ENCODE peak calls at places on chromosomes 5 and 9, in four cellular contexts. Y is WERI-Rb-1, I is astrocyte of the spinal cord, L is bronchial epithelial cell. C is an unnamed sample.

GRCh38 chr5:16492398-16493175 is 27.0 kb upstream of the ZNF622 start:
- DNase-seq in Y (peak), I (peak), L (peak), C (peak)

GRCh38 chr5:135545115-135545514 is 9.4 kb upstream of the NEUROG1 start:
- DNase-seq in Y (peak), I (no peak), L (no peak), C (no peak)

GRCh38 chr5:94745786-94746730 is 127.6 kb downstream of the SLF1 start:
- DNase-seq in Y (no peak), I (no peak), L (peak), C (peak)

GRCh38 chr5:89968870-89969472 is 440.6 kb downstream of the CETN3 start:
- DNase-seq in Y (no peak), I (peak), L (no peak), C (no peak)

GRCh38 chr9:129253820-129254381 is 75.8 kb upstream of the IER5L start:
- DNase-seq in Y (no peak), I (peak), L (no peak), C (no peak)

GRCh38 chr9:17065062-17065461 is 69.8 kb upstream of the CNTLN start:
- DNase-seq in Y (no peak), I (peak), L (peak), C (no peak)

GRCh38 chr5:124596595-124597388 is 149.6 kb downstream of the ZNF608 start:
- DNase-seq in Y (no peak), I (peak), L (peak), C (peak)

GRCh38 chr5:9774472-9775079 is 144.4 kb upstream of the TAS2R1 start:
- DNase-seq in Y (peak), I (peak), L (peak), C (no peak)

GRCh38 chr9:105877719-105878118 is 183.4 kb downstream of the TMEM38B start:
- DNase-seq in Y (no peak), I (no peak), L (no peak), C (no peak)

GRCh38 chr5:125232779-125233230 is 486.4 kb upstream of the ZNF608 start:
- DNase-seq in Y (no peak), I (peak), L (no peak), C (no peak)

GRCh38 chr5:147216552-147217154 is 18.2 kb upstream of the STK32A start:
- DNase-seq in Y (no peak), I (peak), L (peak), C (no peak)

GRCh38 chr9:85212887-85213286 is 528.9 kb downstream of the AGTPBP1 start:
- DNase-seq in Y (no peak), I (peak), L (peak), C (peak)

GRCh38 chr5:160278356-160278755 is 34.0 kb downstream of the CCNJL start:
- DNase-seq in Y (peak), I (no peak), L (no peak), C (no peak)

GRCh38 chr9:18018661-18019060 is 439.8 kb downstream of the SH3GL2 start:
- DNase-seq in Y (no peak), I (no peak), L (no peak), C (no peak)

GRCh38 chr9:103245369-103245768 is 250.2 kb downstream of the CYLC2 start:
- DNase-seq in Y (no peak), I (no peak), L (peak), C (no peak)

GRCh38 chr5:135153259-135153658 is 119.2 kb upstream of the PITX1 start:
- DNase-seq in Y (no peak), I (no peak), L (no peak), C (no peak)

GRCh38 chr5:39223568-39224156 is 4.3 kb upstream of the FYB1 start:
- DNase-seq in Y (no peak), I (no peak), L (no peak), C (no peak)

GRCh38 chr9:38068616-38068865 is 486 bp downstream of the SHB start:
- DNase-seq in Y (peak), I (peak), L (no peak), C (no peak)

DNA sequence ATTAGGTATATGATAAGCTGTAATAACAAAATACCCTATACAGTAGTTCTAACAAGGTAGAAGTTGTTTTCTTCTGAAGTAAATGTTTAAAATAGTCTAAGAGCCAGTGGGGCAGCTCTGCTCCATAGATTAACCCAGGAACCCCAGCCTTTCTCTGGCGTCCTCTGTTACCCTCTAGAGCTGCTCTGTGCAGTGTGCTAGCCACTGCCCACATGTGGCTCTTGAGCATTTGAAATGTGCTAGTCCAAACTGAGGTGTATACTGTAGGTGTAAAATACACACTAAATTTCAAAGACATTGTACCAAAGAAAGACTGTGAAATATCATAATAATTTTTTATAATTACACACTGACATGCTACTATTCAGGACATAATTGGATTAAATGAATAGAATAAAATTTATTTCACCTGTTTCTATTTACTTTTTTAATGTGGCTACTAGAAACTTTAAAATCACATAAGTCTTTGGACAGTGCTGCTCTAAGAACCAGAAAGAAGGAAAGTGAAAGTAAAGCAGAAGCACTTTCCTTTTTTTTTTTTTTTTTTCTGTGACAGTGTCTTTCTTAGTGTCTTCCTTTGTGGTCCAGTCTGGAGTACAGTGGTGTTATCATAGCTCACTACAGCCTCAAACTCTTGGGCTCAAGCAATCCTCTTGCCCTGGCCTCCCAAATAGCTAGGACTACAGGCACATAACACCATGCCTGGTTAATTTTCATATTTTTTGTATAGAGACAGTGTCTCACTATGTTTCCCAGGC is 39.3 kb downstream of the RAI14 start:
- DNase-seq in Y (no peak), I (no peak), L (no peak), C (no peak)
- H3K4me3 ChIP-seq in Y (no peak), I (no peak), L (no peak), C (no peak)

GRCh38 chr5:158677490-158677838 is 422.3 kb downstream of the EBF1 start:
- DNase-seq in Y (no peak), I (no peak), L (no peak), C (no peak)

GRCh38 chr5:158679221-158679641 is 420.5 kb downstream of the EBF1 start:
- DNase-seq in Y (peak), I (no peak), L (no peak), C (no peak)

GRCh38 chr5:158682631-158683030 is 417.1 kb downstream of the EBF1 start:
- DNase-seq in Y (no peak), I (no peak), L (no peak), C (no peak)

DNA sequence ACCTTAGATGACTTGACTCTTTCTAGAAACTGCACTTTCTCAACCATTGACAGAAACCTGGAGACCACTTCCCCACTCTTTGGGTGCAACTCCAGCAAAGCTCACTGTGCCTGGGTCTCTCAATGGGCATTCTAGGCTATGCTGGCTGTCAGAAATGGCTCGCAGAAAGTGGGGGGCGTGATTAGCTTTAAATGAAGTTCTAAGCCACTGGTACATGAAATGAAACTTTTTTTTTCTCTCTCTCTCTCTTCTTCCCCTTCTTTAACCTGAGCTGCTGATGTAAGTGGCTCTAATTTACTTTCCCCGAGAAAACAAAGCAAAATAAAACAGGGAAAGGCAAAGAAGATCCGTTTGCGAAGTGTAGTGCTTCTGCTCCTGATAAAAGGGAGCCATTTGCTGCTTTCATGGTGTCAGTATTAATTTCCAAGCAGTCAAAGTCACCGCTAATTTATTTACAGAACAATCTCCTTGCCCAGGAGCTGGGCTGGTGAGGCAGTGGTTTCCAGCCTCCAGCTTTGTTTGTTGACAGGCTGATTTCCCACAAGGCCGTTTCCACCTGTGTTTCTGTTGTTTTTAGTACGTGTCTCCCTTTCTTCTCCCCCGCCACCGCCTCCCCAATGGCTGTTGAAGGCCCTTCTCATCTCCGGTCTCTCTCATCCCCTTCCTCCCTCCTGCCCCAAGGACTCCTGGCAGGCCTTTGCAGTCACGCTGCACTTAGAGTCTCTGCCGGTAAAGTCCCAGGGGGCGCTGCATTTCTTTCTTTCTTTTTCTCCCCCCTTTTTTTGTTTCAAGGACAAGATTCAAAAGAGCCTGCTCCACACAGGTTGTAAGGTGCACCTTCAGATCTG is 422.9 kb downstream of the EBF1 start:
- DNase-seq in Y (peak), I (no peak), L (no peak), C (no peak)
- TF ChIP-seq CTCF in Y (peak), I (no peak), L (no peak), C (peak)

DNA sequence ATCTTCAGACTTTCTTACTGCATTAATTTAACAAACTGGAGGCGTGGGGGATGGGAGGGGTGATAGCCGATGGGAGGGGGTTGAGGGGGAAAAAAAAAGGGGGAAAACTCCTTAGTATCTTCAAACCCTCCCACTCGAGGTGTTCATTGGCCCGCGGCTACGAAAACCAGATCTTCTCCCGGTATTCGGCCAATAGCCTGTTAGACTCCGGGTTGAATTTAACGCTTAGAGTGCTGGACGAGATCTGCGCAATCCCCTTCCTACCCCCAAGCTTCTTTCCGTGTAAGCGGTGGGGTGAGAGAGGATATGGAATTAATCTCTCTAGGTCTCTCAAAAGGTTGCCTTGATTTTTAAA is 722 bp upstream of the GLRA1 start:
- DNase-seq in Y (peak), I (no peak), L (no peak), C (no peak)
- H3K4me3 ChIP-seq in Y (peak), I (no peak), L (no peak), C (no peak)

GRCh38 chr9:109241207-109241606 is 74.2 kb upstream of the FRRS1L start:
- DNase-seq in Y (no peak), I (no peak), L (no peak), C (no peak)
- TF ChIP-seq CTCF in Y (no peak), I (no peak), L (no peak), C (no peak)

GRCh38 chr5:120778491-120779293 is 314.6 kb downstream of the PRR16 start:
- DNase-seq in Y (no peak), I (peak), L (no peak), C (peak)
- H3K4me3 ChIP-seq in Y (no peak), I (peak), L (no peak), C (no peak)